ENCODE peak calls at places on chromosome 18, in eight cellular contexts. Y, T, W, K, H, Z, X and Q are unnamed samples.

GRCh38 chr18:76565238-76566173 is 70.5 kb upstream of the ZNF516 start:
- DNase-seq in Y (peak; percentile 96), T (peak; percentile 79), W (peak; percentile 67), K (peak; percentile 75), H (peak; percentile 90), Z (peak; percentile 76), X (peak; percentile 96), Q (peak; percentile 83)

GRCh38 chr18:43279015-43279758 is 1.9 kb upstream of the SYT4 start:
- DNase-seq in Y (no peak), T (no peak), W (no peak), K (peak; percentile 66), H (no peak), Z (no peak), X (peak; percentile 7), Q (peak; percentile 44)

GRCh38 chr18:32920796-32921787 is 148.3 kb upstream of the KLHL14 start:
- DNase-seq in Y (peak; percentile 95), T (no peak), W (no peak), K (no peak), H (no peak), Z (no peak), X (peak; percentile 95), Q (peak; percentile 91)

GRCh38 chr18:21740724-21741510 is at the start of gene MIB1:
- DNase-seq in Y (peak; percentile 41), T (peak; percentile 99), W (peak; percentile 67), K (peak; percentile 99), H (peak; percentile 78), Z (no peak), X (peak; percentile 67), Q (no peak)

GRCh38 chr18:52903858-52904257 is 563.9 kb downstream of the DCC start:
- DNase-seq in Y (no peak), T (no peak), W (peak; percentile 65), K (peak; percentile 45), H (no peak), Z (peak; percentile 36), X (peak; percentile 2), Q (peak; percentile 10)

GRCh38 chr18:49618741-49619392 is 57.0 kb downstream of the LIPG start:
- DNase-seq in Y (no peak), T (no peak), W (no peak), K (no peak), H (no peak), Z (no peak), X (no peak), Q (no peak)

GRCh38 chr18:35938158-35938557 is 34.3 kb upstream of the RMP24 start:
- DNase-seq in Y (peak; percentile 41), T (no peak), W (no peak), K (no peak), H (no peak), Z (no peak), X (peak; percentile 26), Q (peak; percentile 31)

GRCh38 chr18:23668731-23669130 is 6.0 kb upstream of the ANKRD29 start:
- DNase-seq in Y (no peak), T (no peak), W (no peak), K (no peak), H (peak; percentile 37), Z (no peak), X (peak; percentile 20), Q (no peak)

GRCh38 chr18:46035701-46036680 is 36.1 kb downstream of the PSTPIP2 start:
- DNase-seq in Y (peak; percentile 72), T (no peak), W (no peak), K (no peak), H (no peak), Z (no peak), X (peak; percentile 89), Q (peak; percentile 57)

GRCh38 chr18:61637319-61637718 is 255.5 kb downstream of the RNF152 start:
- DNase-seq in Y (no peak), T (no peak), W (peak; percentile 73), K (peak; percentile 18), H (no peak), Z (no peak), X (no peak), Q (peak; percentile 53)

GRCh38 chr18:65938592-65939372 is 188.0 kb downstream of the CDH7 start:
- DNase-seq in Y (no peak), T (no peak), W (peak; percentile 47), K (no peak), H (no peak), Z (no peak), X (peak; percentile 2), Q (peak; percentile 13)

GRCh38 chr18:44938396-44939036 is 257.8 kb downstream of the SETBP1 start:
- DNase-seq in Y (no peak), T (no peak), W (peak; percentile 47), K (no peak), H (no peak), Z (no peak), X (no peak), Q (no peak)

GRCh38 chr18:75546964-75547363 is 119.5 kb upstream of the SMIM21 start:
- DNase-seq in Y (no peak), T (no peak), W (no peak), K (no peak), H (no peak), Z (peak; percentile 21), X (no peak), Q (no peak)

GRCh38 chr18:61797691-61798590 is 94.9 kb downstream of the RNF152 start:
- DNase-seq in Y (no peak), T (no peak), W (no peak), K (no peak), H (no peak), Z (no peak), X (no peak), Q (no peak)

GRCh38 chr18:58221060-58221725 is 177.2 kb downstream of the NEDD4L start:
- DNase-seq in Y (peak; percentile 53), T (no peak), W (peak; percentile 77), K (no peak), H (no peak), Z (peak; percentile 81), X (peak; percentile 27), Q (peak; percentile 39)

GRCh38 chr18:77114564-77115391 is 17.8 kb downstream of the MBP start:
- DNase-seq in Y (peak; percentile 94), T (peak; percentile 97), W (peak; percentile 93), K (no peak), H (peak; percentile 91), Z (peak; percentile 89), X (peak; percentile 99), Q (no peak)

GRCh38 chr18:55090566-55091187 is 131.4 kb upstream of the CCDC68 start:
- DNase-seq in Y (peak; percentile 5), T (no peak), W (no peak), K (no peak), H (no peak), Z (no peak), X (no peak), Q (no peak)

GRCh38 chr18:28095041-28095440 is 81.9 kb downstream of the CDH2 start:
- DNase-seq in Y (peak; percentile 77), T (no peak), W (no peak), K (no peak), H (no peak), Z (no peak), X (peak; percentile 65), Q (no peak)

GRCh38 chr18:26477828-26478466 is 70.4 kb downstream of the KCTD1 start:
- DNase-seq in Y (no peak), T (no peak), W (no peak), K (no peak), H (no peak), Z (no peak), X (no peak), Q (no peak)

GRCh38 chr18:34493099-34493544 is 217.0 kb upstream of the DTNA start:
- DNase-seq in Y (peak; percentile 58), T (peak; percentile 90), W (peak; percentile 92), K (peak; percentile 48), H (peak; percentile 84), Z (peak; percentile 58), X (peak; percentile 88), Q (peak; percentile 61)

GRCh38 chr18:77650799-77651385 is 401.2 kb downstream of the GALR1 start:
- DNase-seq in Y (no peak), T (peak; percentile 85), W (peak; percentile 72), K (peak; percentile 68), H (peak; percentile 87), Z (peak; percentile 65), X (peak; percentile 70), Q (peak; percentile 81)

GRCh38 chr18:21803495-21803894 is 62.9 kb downstream of the MIB1 start:
- DNase-seq in Y (peak; percentile 25), T (no peak), W (no peak), K (no peak), H (no peak), Z (no peak), X (peak; percentile 53), Q (peak; percentile 78)

DNA sequence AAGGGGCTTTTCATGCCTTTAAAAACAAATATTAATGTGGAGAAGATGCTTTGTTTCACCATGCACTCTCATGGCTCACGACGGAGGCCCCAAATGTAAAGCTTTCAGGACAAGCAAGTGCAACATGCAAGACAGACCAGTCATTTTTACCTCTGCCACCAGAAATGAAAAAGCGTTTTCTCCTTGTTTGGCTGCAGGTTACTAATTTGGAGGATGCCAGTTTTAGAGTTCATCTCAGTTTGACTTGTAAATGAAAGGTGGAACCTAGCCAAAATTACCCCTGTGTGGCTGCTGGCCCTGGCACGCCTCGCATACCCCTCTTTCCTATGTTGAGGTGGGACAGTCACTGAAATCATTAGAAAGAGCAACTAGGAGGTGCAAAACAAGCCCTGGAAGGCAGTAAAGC is 138.6 kb downstream of the BCL2 start:
- DNase-seq in Y (no peak), T (no peak), W (no peak), K (no peak), H (no peak), Z (no peak), X (no peak), Q (no peak)
- H3K4me1 ChIP-seq in Y (no peaks in the 10 kb centered on the region), T (peaks cover 47% of the 10 kb centered on the region), W (peaks cover 11% of the 10 kb centered on the region), K (peaks cover 16% of the 10 kb centered on the region), H (peaks cover 71% of the 10 kb centered on the region), Z (no peaks in the 10 kb centered on the region), X (peaks cover 7% of the 10 kb centered on the region), Q (peaks cover 6% of the 10 kb centered on the region)

DNA sequence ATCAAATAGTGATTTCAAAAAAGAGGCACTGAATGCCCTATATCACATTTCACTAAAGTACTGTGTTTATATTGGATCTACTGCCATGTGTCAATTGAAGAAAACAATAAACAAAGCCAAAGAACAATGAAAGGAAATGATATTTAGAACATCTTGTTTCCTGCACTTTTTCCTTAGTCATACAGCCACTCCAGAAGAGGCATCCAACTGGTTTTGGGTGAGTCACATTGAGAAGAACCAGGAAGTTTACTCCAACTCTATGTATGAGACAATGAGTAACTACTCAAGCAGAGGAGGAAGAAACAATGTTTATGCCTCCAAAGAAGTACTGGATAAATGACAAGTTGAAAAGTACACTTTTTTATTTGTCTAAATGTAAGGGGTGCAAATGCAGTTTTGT is 583.6 kb downstream of the FBXO15 start:
- DNase-seq in Y (peak; percentile 90), T (no peak), W (no peak), K (no peak), H (no peak), Z (no peak), X (peak; percentile 90), Q (no peak)
- H3K27ac ChIP-seq in Y (peak overlapping the region; percentile 12), T (no peak overlapping the region), W (no peak overlapping the region), K (no peak overlapping the region), H (no peak overlapping the region), Z (no peak overlapping the region), X (peak overlapping the region; percentile 83), Q (no peak overlapping the region)

DNA sequence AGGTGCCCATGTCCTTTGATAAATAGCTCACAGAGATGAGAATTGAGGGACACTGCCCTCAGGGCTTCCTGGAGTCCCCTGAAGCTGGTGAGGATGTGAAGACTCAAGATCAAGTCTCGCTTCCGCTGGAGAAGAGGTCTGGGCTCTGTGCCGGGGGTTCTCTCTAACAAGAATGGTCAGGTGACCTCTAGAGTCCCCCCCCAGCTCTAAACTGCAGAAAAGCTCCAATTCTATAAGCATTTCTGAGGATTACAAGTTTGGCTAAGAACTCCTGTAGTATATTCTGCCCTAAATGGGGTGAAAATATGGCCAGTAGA is 32.4 kb downstream of the LPIN2 start:
- DNase-seq in Y (no peak), T (no peak), W (no peak), K (no peak), H (no peak), Z (no peak), X (no peak), Q (no peak)
- H3K4me1 ChIP-seq in Y (peaks cover 36% of the 10 kb centered on the region), T (peaks cover 18% of the 10 kb centered on the region), W (peaks cover 100% of the 10 kb centered on the region), K (peaks cover 14% of the 10 kb centered on the region), H (peaks cover 74% of the 10 kb centered on the region), Z (peaks cover 26% of the 10 kb centered on the region), X (peaks cover 69% of the 10 kb centered on the region), Q (peaks cover 26% of the 10 kb centered on the region)

GRCh38 chr18:37261988-37262387 is 303.6 kb downstream of the CELF4 start:
- DNase-seq in Y (no peak), T (no peak), W (no peak), K (no peak), H (no peak), Z (no peak), X (no peak), Q (no peak)
- H3K27ac ChIP-seq in Y (no peak overlapping the region), T (no peak overlapping the region), W (no peak overlapping the region), K (no peak overlapping the region), H (no peak overlapping the region), Z (no peak overlapping the region), X (no peak overlapping the region), Q (no peak overlapping the region)